ENCODE peak calls at places on chromosomes 11 and 22, in nine cellular contexts. B is suprapubic skin, U is NB4, L is H54, C is heart left ventricle, T is tibial nerve, I is transverse colon, Z is HCT116, H is body of pancreas. O is an unnamed sample.

GRCh38 chr22:39207141-39208012 is 37.4 kb downstream of the PDGFB start:
- DNase-seq in B (peak), U (no peak), L (no peak), C (no peak), T (no peak), I (peak), Z (no peak), H (peak), O (peak)

GRCh38 chr11:1872267-1872985 is 19.3 kb downstream of the PRR33 start:
- DNase-seq in B (peak), U (no peak), L (no peak), C (no peak), T (no peak), I (no peak), Z (no peak), H (no peak), O (no peak)

GRCh38 chr11:128409476-128409875 is 177.9 kb downstream of the ETS1 start:
- DNase-seq in B (no peak), U (no peak), L (no peak), C (no peak), T (no peak), I (no peak), Z (no peak), H (no peak), O (no peak)

GRCh38 chr11:108278546-108278945 is 55.7 kb downstream of the ATM start:
- DNase-seq in B (no peak), U (peak), L (no peak), C (no peak), T (no peak), I (no peak), Z (no peak), H (no peak), O (no peak)

GRCh38 chr11:23112987-23113886 is 253.0 kb upstream of the CCDC179 start:
- DNase-seq in B (no peak), U (peak), L (no peak), C (peak), T (no peak), I (peak), Z (no peak), H (peak), O (no peak)

GRCh38 chr22:30822216-30823014 is 127.7 kb downstream of the OSBP2 start:
- DNase-seq in B (no peak), U (no peak), L (no peak), C (no peak), T (no peak), I (no peak), Z (no peak), H (no peak), O (no peak)

GRCh38 chr11:9330387-9331384 is 16.3 kb upstream of the TMEM41B start:
- DNase-seq in B (no peak), U (no peak), L (peak), C (no peak), T (no peak), I (no peak), Z (no peak), H (no peak), O (no peak)

GRCh38 chr22:26656896-26657851 is at the start of gene MIAT:
- DNase-seq in B (no peak), U (no peak), L (no peak), C (peak), T (no peak), I (peak), Z (no peak), H (no peak), O (no peak)

GRCh38 chr11:1269957-1270356 is 39.5 kb downstream of the TOLLIP start:
- DNase-seq in B (no peak), U (no peak), L (no peak), C (peak), T (no peak), I (no peak), Z (no peak), H (no peak), O (no peak)

GRCh38 chr11:112797653-112798293 is 163.4 kb upstream of the NCAM1 start:
- DNase-seq in B (no peak), U (peak), L (no peak), C (no peak), T (no peak), I (no peak), Z (no peak), H (no peak), O (no peak)

GRCh38 chr11:84564180-84564866 is 1062.8 kb downstream of the DLG2 start:
- DNase-seq in B (no peak), U (peak), L (peak), C (no peak), T (no peak), I (peak), Z (peak), H (peak), O (no peak)

GRCh38 chr11:2825261-2825885 is 60.2 kb downstream of the CDKN1C start:
- DNase-seq in B (peak), U (peak), L (peak), C (peak), T (peak), I (peak), Z (no peak), H (peak), O (peak)

GRCh38 chr11:118715245-118715807 is 35.9 kb upstream of the TREH start:
- DNase-seq in B (no peak), U (no peak), L (no peak), C (no peak), T (no peak), I (no peak), Z (no peak), H (peak), O (no peak)

GRCh38 chr11:2673250-2673610 is 26.6 kb downstream of the KCNQ1OT1 start:
- DNase-seq in B (no peak), U (no peak), L (no peak), C (no peak), T (no peak), I (no peak), Z (no peak), H (no peak), O (peak)

GRCh38 chr11:65498042-65498726 is 661 bp upstream of the MALAT1 start:
- DNase-seq in B (peak), U (peak), L (no peak), C (no peak), T (no peak), I (peak), Z (no peak), H (peak), O (no peak)

GRCh38 chr22:36237462-36238347 is 1.6 kb downstream of the APOL2 start:
- DNase-seq in B (no peak), U (no peak), L (no peak), C (no peak), T (no peak), I (peak), Z (no peak), H (peak), O (peak)

GRCh38 chr11:119303227-119303718 is 13.7 kb downstream of the MCAM start:
- DNase-seq in B (no peak), U (no peak), L (no peak), C (no peak), T (no peak), I (no peak), Z (no peak), H (no peak), O (no peak)

GRCh38 chr22:26846645-26847044 is 189.3 kb downstream of the MIAT start:
- DNase-seq in B (no peak), U (no peak), L (no peak), C (no peak), T (no peak), I (no peak), Z (no peak), H (no peak), O (no peak)

GRCh38 chr11:29256580-29256979 is 760.2 kb downstream of the KCNA4 start:
- DNase-seq in B (no peak), U (no peak), L (no peak), C (no peak), T (no peak), I (no peak), Z (no peak), H (no peak), O (no peak)

GRCh38 chr11:1918436-1919315 is 827 bp upstream of the TNNT3 start:
- DNase-seq in B (peak), U (no peak), L (no peak), C (peak), T (no peak), I (no peak), Z (no peak), H (no peak), O (no peak)

GRCh38 chr22:29820941-29821789 is 16.9 kb downstream of the ASCC2 start:
- DNase-seq in B (peak), U (peak), L (peak), C (peak), T (peak), I (peak), Z (peak), H (peak), O (peak)

GRCh38 chr11:10916674-10917073 is 58.8 kb upstream of the ZBED5 start:
- DNase-seq in B (no peak), U (no peak), L (no peak), C (no peak), T (no peak), I (no peak), Z (no peak), H (no peak), O (no peak)

GRCh38 chr11:66958232-66958955 is at the start of gene PC:
- DNase-seq in B (peak), U (peak), L (peak), C (peak), T (peak), I (peak), Z (peak), H (peak), O (peak)
- TF ChIP-seq POLR2A in B (no peak), U (peak), L (peak), C (no peak), T (peak), I (peak), Z (no peak), H (peak), O (no peak)

DNA sequence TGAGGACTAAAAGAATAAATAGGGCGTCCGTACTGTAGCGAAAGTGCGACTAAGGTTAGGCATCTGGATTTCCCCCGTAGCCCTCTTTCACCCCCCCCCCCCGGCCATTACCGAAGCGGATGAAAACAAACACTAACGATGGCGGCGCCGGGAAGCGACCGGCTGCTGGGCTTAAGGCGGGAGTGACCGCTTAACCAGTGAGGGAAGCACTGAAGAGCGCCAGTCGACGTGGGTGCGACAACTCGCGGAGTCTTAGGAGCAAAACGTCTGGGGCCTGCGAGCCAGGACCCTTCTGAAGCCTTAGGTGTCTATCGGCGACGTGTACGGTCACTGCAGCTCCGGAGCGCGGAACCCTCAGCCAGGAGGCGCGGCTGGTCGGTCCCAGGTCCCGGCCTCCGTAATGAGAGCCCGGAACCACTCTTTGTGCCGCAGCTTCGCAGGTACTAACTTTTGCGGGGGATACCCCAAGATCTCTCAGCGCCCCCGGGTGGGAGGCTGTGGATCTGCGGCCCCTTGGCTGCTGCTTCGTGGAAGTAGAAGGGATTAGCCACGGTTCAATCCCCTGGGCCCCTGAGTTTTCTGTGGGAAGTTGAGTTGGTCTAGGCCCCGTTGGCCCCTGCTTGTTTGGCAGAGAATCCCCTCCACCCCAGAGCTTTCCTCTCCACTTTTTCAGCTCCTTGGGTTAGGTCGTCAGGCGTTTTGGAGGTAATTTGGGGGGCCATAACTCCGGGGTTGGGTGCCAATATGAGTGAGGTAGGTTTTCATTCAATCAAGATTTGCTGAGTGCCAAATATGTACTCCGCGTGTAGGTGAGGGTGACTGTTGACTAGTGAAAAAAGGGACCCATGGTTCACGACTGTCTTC is at the start of gene ATG13:
- DNase-seq in B (peak), U (peak), L (peak), C (peak), T (peak), I (peak), Z (peak), H (peak), O (peak)
- TF ChIP-seq POLR2A in B (no peak), U (peak), L (no peak), C (no peak), T (no peak), I (no peak), Z (peak), H (no peak), O (no peak)

GRCh38 chr11:94060401-94060800 is 39.2 kb downstream of the HEPHL1 start:
- DNase-seq in B (no peak), U (no peak), L (no peak), C (no peak), T (no peak), I (no peak), Z (no peak), H (no peak), O (no peak)
- TF ChIP-seq POLR2A in B (no peak), U (no peak), L (no peak), C (no peak), T (no peak), I (no peak), Z (no peak), H (no peak), O (no peak)

DNA sequence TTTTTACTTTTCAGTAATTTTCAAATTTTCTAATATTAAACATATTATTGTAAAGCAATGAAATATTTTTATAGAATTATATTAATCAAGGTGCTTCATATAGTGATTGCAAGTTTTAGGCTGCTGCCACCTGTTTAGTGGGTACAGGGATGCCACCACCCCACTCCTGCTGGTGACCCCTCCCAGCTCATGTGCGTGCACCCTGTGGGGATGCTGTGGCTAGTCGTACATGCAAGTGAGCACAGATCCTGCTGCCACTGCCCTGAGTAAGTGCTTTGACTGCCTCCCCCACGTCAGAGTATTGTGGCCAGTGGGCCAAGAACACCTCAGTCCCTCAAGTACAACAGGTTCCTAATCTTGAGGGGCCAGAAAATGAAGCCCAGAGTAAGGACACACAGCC is 320.1 kb upstream of the DDI1 start:
- DNase-seq in B (no peak), U (no peak), L (no peak), C (no peak), T (no peak), I (no peak), Z (no peak), H (no peak), O (no peak)
- TF ChIP-seq POLR2A in B (no peak), U (no peak), L (no peak), C (no peak), T (no peak), I (no peak), Z (no peak), H (no peak), O (no peak)

DNA sequence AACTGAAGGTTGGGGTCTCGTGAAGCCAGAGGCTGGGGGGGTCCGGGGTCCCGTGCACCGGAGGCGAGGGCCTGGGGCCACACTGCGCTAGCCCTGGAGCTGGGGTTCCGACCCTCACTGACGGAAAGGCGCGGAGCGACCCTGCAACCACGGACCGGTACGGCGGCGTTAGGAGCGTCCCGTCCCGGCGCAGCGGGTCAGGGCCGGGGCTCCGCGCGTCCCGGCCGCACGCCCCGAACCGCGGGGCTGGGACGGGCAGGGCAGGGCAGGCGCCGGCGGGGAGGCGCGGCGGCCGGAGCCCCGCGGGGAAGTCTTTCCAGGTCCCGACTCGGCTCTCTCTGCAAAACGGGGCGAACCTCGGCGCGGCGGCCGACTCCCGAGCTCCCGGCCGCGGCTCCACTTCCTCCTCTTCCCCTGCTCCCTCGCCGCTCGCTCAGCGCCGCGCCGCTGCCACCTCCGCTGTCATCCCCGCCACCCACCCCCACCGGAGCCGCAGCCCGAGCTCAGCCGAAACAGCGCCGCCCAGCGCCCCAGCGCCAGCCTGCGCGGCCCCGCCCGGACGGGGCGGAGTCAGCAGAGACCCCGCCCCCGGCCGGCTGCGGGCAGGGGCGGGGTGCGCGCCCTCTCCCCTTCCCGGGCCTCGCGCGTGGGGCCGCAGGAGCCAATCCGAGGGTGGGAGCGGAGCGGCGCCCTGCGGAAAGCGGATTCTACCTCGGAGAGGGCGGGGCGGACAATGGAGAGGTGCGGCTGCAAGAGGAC is at the start of gene GDPD5:
- DNase-seq in B (peak), U (peak), L (peak), C (peak), T (peak), I (peak), Z (peak), H (peak), O (peak)
- TF ChIP-seq POLR2A in B (no peak), U (peak), L (peak), C (no peak), T (peak), I (peak), Z (no peak), H (peak), O (no peak)

O was measured in lower leg skin.